ENCODE peak calls at places on chromosomes 12 and 14, in nine cellular contexts. O is DND-41, V is spleen, W is lower lobe of right lung, U is IMR-90, P is right lobe of liver, S is uterus, R is lung, T is transverse colon. L is an unnamed sample.

GRCh38 chr14:80850197-80850814 is 91.2 kb downstream of the CEP128 start:
- DNase-seq in O (no peak), U (peak; percentile 68), P (no peak), W (no peak), S (no peak), V (no peak), R (no peak), T (no peak), L (no peak)

GRCh38 chr14:104682107-104682593 is 7.3 kb upstream of the INF2 start:
- DNase-seq in T (no peak), R (no peak), U (no peak), O (no peak), S (no peak), W (peak; percentile 38), P (no peak), V (no peak), L (peak; percentile 17)

GRCh38 chr12:143964-144649 is 69.8 kb downstream of the SLC6A12 start:
- DNase-seq in U (no peak), P (peak; percentile 74), R (no peak), W (no peak), V (no peak), S (no peak), O (no peak), T (peak; percentile 77), L (no peak)

GRCh38 chr14:104869669-104870367 is 4.8 kb downstream of the CEP170B start:
- DNase-seq in S (no peak), U (no peak), P (no peak), W (no peak), R (no peak), O (no peak), T (no peak), V (no peak), L (no peak)

GRCh38 chr14:69859591-69859990 is 19.6 kb upstream of the SMOC1 start:
- DNase-seq in O (no peak), P (no peak), R (no peak), S (no peak), W (no peak), T (no peak), V (no peak), U (no peak), L (no peak)

GRCh38 chr12:93127582-93128331 is 198.7 kb upstream of the EEA1 start:
- DNase-seq in T (peak; percentile 49), S (peak; percentile 27), R (peak; percentile 81), U (peak; percentile 92), W (peak; percentile 75), V (peak; percentile 77), P (peak; percentile 82), O (no peak), L (peak; percentile 78)

GRCh38 chr12:65868133-65868705 is 43.9 kb downstream of the HMGA2 start:
- DNase-seq in T (no peak), R (no peak), O (no peak), V (no peak), W (no peak), U (peak; percentile 97), S (no peak), P (no peak), L (no peak)

GRCh38 chr12:103758310-103759089 is 82.5 kb downstream of the NT5DC3 start:
- DNase-seq in O (no peak), S (no peak), P (no peak), W (no peak), V (no peak), T (no peak), U (no peak), R (no peak), L (no peak)

GRCh38 chr12:123829561-123829960 is 67.5 kb downstream of the DNAH10 start:
- DNase-seq in O (no peak), T (no peak), V (no peak), S (no peak), W (no peak), P (no peak), R (no peak), U (peak; percentile 8), L (no peak)

GRCh38 chr12:59077153-59077930 is 157.0 kb upstream of the LRIG3 start:
- DNase-seq in R (no peak), S (no peak), U (peak; percentile 24), W (no peak), P (no peak), O (no peak), T (peak; percentile 48), V (no peak), L (no peak)

GRCh38 chr14:70601162-70601561 is 707 bp upstream of the MED6 start:
- DNase-seq in T (no peak), V (no peak), U (peak; percentile 13), W (no peak), R (no peak), O (no peak), P (no peak), S (no peak), L (no peak)

GRCh38 chr14:72049462-72049861 is 117.2 kb downstream of the RGS6 start:
- DNase-seq in R (no peak), V (no peak), T (no peak), W (no peak), P (no peak), U (no peak), S (no peak), O (no peak), L (no peak)

DNA sequence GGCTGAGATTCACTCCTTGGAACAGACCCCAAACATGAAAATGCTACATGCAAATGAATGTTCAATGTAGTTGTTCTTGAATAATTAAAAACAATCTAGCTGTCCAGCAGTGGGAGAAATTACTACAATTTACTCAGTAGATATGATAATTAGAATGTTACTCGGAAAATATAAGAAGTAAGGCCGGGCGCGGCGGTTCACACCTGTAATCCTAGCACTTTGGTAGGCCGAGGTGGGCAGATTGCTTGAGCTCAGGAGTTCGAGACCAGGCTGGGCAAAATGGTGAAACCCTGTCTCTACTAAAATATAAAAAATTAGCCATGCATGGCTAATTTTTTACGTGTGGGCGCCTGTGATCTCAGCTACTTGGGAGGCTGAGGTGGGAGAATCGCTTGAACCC is 15.3 kb upstream of the PTGER2 start:
- DNase-seq in S (no peak), W (no peak), T (no peak), P (no peak), U (no peak), R (no peak), O (no peak), V (no peak), L (no peak)
- TF ChIP-seq CTCF in S (no peak), W (no peak), T (no peak), P (no peak), U (no peak), R (no peak), O (no peak), V (no peak), L (no peak)

GRCh38 chr14:95712398-95712797 is 1.5 kb downstream of the TCL1A start:
- DNase-seq in W (no peak), R (no peak), T (no peak), S (no peak), U (no peak), P (no peak), O (no peak), V (peak; percentile 66), L (no peak)

GRCh38 chr14:95710106-95710505 is 3.8 kb downstream of the TCL1A start:
- DNase-seq in T (no peak), R (no peak), S (no peak), W (no peak), O (no peak), V (peak; percentile 66), P (no peak), U (no peak), L (no peak)

GRCh38 chr14:95707327-95707726 is 6.6 kb downstream of the TCL1A start:
- DNase-seq in S (no peak), U (no peak), W (no peak), R (no peak), O (no peak), T (no peak), P (no peak), V (no peak), L (no peak)

GRCh38 chr14:95713596-95714371 is at the start of gene TCL1A:
- DNase-seq in P (no peak), U (no peak), W (no peak), O (no peak), V (peak; percentile 90), T (no peak), S (no peak), R (no peak), L (no peak)

GRCh38 chr14:95711476-95712176 is 2.3 kb downstream of the TCL1A start:
- DNase-seq in R (no peak), V (peak; percentile 70), S (no peak), U (no peak), W (no peak), P (no peak), T (no peak), O (no peak), L (no peak)
- H3K4me3 ChIP-seq in R (no peak overlapping the region), V (peak overlapping the region; percentile 17), S (no peak overlapping the region), U (no peak overlapping the region), W (no peak overlapping the region), P (no peak overlapping the region), T (no peak overlapping the region), O (no peak overlapping the region), L (no peak overlapping the region)

GRCh38 chr12:110733089-110733715 is 9.5 kb downstream of the PPP1CC start:
- DNase-seq in S (no peak), O (no peak), W (no peak), V (no peak), T (no peak), R (no peak), U (peak; percentile 49), P (no peak), L (no peak)

GRCh38 chr12:110737532-110737931 is 5.2 kb downstream of the PPP1CC start:
- DNase-seq in V (no peak), W (no peak), S (no peak), T (no peak), O (no peak), R (no peak), U (no peak), P (no peak), L (no peak)

GRCh38 chr12:110732572-110732971 is 10.1 kb downstream of the PPP1CC start:
- DNase-seq in O (no peak), W (no peak), U (no peak), S (no peak), V (no peak), R (no peak), T (no peak), P (no peak), L (no peak)

GRCh38 chr12:110731479-110731878 is 11.2 kb downstream of the PPP1CC start:
- DNase-seq in S (no peak), V (no peak), W (no peak), R (no peak), P (no peak), U (no peak), T (no peak), O (no peak), L (no peak)

DNA sequence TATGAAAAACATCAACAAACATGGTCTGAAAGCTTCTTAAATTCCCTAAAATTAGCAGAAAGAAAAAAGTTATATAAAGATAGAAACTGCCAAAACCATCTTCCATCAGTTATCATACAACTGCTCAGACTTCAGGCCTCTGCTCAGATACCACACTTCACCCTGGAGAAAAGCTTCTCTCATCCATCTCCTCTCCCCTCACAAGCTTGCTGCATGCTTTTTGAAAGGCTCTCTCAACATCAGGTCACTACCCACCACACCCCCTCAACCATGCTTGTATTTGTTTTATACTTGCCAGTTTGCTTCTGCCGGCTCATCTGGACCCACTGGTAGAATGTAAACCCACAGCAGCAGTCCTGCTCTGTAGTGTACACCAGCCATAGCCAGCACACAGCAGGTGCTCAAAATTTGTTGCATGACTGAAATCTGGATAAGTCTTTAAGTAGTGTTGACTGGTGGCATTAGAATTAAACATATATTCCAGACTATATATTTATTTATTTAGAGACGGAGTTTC is 8.8 kb downstream of the PPP1CC start:
- DNase-seq in S (no peak), U (no peak), V (no peak), W (no peak), O (no peak), T (no peak), R (no peak), P (no peak), L (no peak)
- H3K4me1 ChIP-seq in S (peaks cover 10% of the 10 kb centered on the region), U (peaks cover 9% of the 10 kb centered on the region), V (peaks cover 100% of the 10 kb centered on the region), W (peaks cover 57% of the 10 kb centered on the region), O (peaks cover 22% of the 10 kb centered on the region), T (peaks cover 70% of the 10 kb centered on the region), R (peaks cover 30% of the 10 kb centered on the region), P (peaks cover 53% of the 10 kb centered on the region), L (peaks cover 79% of the 10 kb centered on the region)

GRCh38 chr12:125403145-125403789 is 338.0 kb downstream of the AACS start:
- DNase-seq in U (peak; percentile 6), O (peak; percentile 35), S (no peak), R (no peak), W (no peak), P (no peak), T (no peak), V (no peak), L (no peak)
- TF ChIP-seq CTCF in U (peak; percentile 47), O (peak; percentile 82), S (no peak), R (peak; percentile 13), W (peak; percentile 54), P (peak; percentile 75), T (peak; percentile 61), V (peak; percentile 46), L (peak; percentile 68)